ENCODE peak calls at places on chromosome 19, in nine cellular contexts. E, F, N, C, R, D, X, K and G are unnamed samples.

GRCh38 chr19:52991484-52991883 is 22.2 kb upstream of the ERVV-1 start:
- DNase-seq in E (peak), D (peak), R (no peak), F (no peak), K (no peak), C (no peak), N (no peak), X (peak), G (no peak)

GRCh38 chr19:16970821-16971220 is 55.8 kb downstream of the CPAMD8 start:
- DNase-seq in X (no peak), D (no peak), E (no peak), C (no peak), F (no peak), R (no peak), N (no peak), K (no peak), G (no peak)

GRCh38 chr19:52217576-52217975 is 27.7 kb downstream of the PPP2R1A start:
- DNase-seq in D (no peak), F (no peak), C (no peak), N (no peak), R (no peak), E (no peak), X (no peak), K (no peak), G (no peak)

GRCh38 chr19:10718205-10719196 is 622 bp downstream of the DNM2 start:
- DNase-seq in F (peak), K (no peak), X (no peak), N (peak), E (peak), C (peak), R (no peak), D (peak), G (no peak)

GRCh38 chr19:18712981-18713380 is 29.5 kb downstream of the CRTC1 start:
- DNase-seq in R (no peak), K (no peak), E (no peak), D (peak), N (peak), C (no peak), X (no peak), F (no peak), G (no peak)

GRCh38 chr19:49126575-49126974 is 7.2 kb downstream of the PPFIA3 start:
- DNase-seq in N (no peak), E (no peak), X (no peak), K (no peak), C (no peak), D (no peak), R (no peak), F (no peak), G (no peak)

GRCh38 chr19:7242601-7243258 is 51.5 kb downstream of the INSR start:
- DNase-seq in X (peak), E (peak), F (no peak), N (no peak), D (peak), R (peak), C (no peak), K (no peak), G (no peak)

GRCh38 chr19:15398501-15399233 is 19.1 kb upstream of the AKAP8 start:
- DNase-seq in K (no peak), D (no peak), E (no peak), C (no peak), R (no peak), X (no peak), F (no peak), N (no peak), G (no peak)

GRCh38 chr19:55206664-55207500 is 2.4 kb downstream of the PTPRH start:
- DNase-seq in F (no peak), R (peak), E (peak), C (peak), D (peak), X (peak), N (peak), K (no peak), G (peak)

GRCh38 chr19:10961073-10961762 is 388 bp downstream of the SMARCA4 start:
- DNase-seq in K (no peak), E (peak), D (peak), R (no peak), N (peak), C (no peak), F (no peak), X (no peak), G (no peak)

GRCh38 chr19:21586341-21587116 is 81.1 kb downstream of the ZNF429 start:
- DNase-seq in C (peak), R (no peak), E (no peak), N (peak), K (no peak), F (peak), X (no peak), D (no peak), G (no peak)

GRCh38 chr19:48341515-48342413 is 16.4 kb downstream of the EMP3 start:
- DNase-seq in R (no peak), E (no peak), D (no peak), X (no peak), C (no peak), N (no peak), K (no peak), F (no peak), G (no peak)

GRCh38 chr19:42850981-42851717 is 28.4 kb downstream of the PSG1 start:
- DNase-seq in R (peak), C (no peak), X (peak), N (no peak), D (peak), E (peak), K (no peak), F (no peak), G (no peak)

GRCh38 chr19:42325896-42326771 is 699 bp downstream of the MEGF8 start:
- DNase-seq in X (no peak), D (peak), F (no peak), C (no peak), R (no peak), E (no peak), N (peak), K (no peak), G (no peak)

GRCh38 chr19:18731562-18732008 is 48.1 kb downstream of the CRTC1 start:
- DNase-seq in C (no peak), N (no peak), E (no peak), D (no peak), F (no peak), X (no peak), K (no peak), R (no peak), G (no peak)

GRCh38 chr19:11530432-11530831 is 1.5 kb upstream of the ECSIT start:
- DNase-seq in X (no peak), N (peak), R (peak), K (no peak), F (no peak), C (no peak), E (peak), D (peak), G (no peak)

GRCh38 chr19:19154768-19155494 is 15.1 kb downstream of the MEF2B start:
- DNase-seq in C (no peak), N (no peak), K (no peak), D (no peak), R (no peak), E (no peak), F (no peak), X (no peak), G (no peak)

GRCh38 chr19:53272044-53272443 is 4.5 kb upstream of the VN1R4 start:
- DNase-seq in D (no peak), N (no peak), C (no peak), K (no peak), X (no peak), F (no peak), E (no peak), R (no peak), G (no peak)

GRCh38 chr19:2702170-2703076 is at the start of gene GNG7:
- DNase-seq in N (peak), R (peak), E (peak), X (no peak), K (peak), D (peak), C (peak), F (peak), G (peak)

GRCh38 chr19:46429999-46430398 is 1.3 kb upstream of the PNMA8C start:
- DNase-seq in D (no peak), C (no peak), K (no peak), N (no peak), F (no peak), R (no peak), X (no peak), E (no peak), G (no peak)

GRCh38 chr19:46428278-46429141 is at the start of gene PNMA8C:
- DNase-seq in C (peak), K (no peak), E (peak), R (no peak), D (peak), X (no peak), N (peak), F (peak), G (no peak)

GRCh38 chr19:46427518-46427917 is 1.2 kb downstream of the PNMA8C start:
- DNase-seq in K (no peak), N (no peak), F (no peak), X (no peak), C (no peak), E (no peak), D (no peak), R (no peak), G (no peak)

GRCh38 chr19:46435009-46435408 is 6.3 kb upstream of the PNMA8C start:
- DNase-seq in X (no peak), F (no peak), N (no peak), R (no peak), E (no peak), C (no peak), K (no peak), D (no peak), G (no peak)

DNA sequence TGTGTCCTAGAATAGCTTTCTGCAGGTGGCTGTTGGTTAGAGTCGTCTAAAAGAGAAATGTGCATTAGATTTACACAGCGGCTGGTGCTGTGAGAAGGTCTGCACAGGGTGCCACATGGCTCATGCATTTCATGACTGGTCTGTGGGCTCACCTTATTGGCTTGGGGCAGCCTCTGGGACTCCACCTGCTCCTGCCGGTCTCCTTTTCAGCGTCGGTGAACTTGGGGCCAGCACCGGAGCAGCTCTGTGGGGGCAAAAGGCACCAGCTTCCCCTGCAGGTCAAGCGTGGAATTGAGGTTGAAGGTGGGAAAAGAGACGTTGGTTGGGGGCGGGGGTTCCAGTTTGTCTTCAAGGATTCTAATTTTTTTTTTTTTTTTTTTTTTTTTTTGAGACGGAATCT is 3.1 kb upstream of the PNMA8C start:
- DNase-seq in D (no peak), F (no peak), C (no peak), N (peak), E (no peak), R (no peak), X (no peak), K (no peak), G (no peak)
- TF ChIP-seq CTCF in D (no peak), F (no peak), C (peak), N (peak), E (peak), R (no peak), X (no peak), K (no peak), G (no peak)

DNA sequence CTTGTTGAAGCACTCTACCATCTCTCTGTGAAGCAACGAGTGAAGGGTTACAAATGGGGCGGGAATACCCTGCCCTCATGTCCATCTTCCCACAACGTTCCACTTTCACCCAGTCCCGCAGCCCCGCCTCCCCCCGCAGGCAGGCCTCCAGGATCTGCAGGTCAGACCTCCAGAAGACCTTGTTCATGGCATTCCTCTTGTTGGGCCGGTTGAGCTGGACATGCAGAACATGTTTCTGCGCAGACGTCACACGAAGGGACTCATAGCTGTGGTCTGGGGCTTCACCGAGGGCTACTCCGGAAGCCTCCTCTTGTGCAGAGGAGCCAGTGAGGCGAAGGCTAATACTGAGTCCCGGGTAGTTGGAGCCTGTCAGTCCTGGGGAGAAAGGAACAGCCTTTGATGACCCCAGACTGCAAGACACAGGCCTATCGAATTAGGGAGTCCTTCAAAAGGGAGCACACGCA is 420 bp downstream of the ECH1 start:
- DNase-seq in N (peak), X (peak), R (peak), D (peak), K (no peak), E (peak), F (no peak), C (no peak), G (peak)
- TF ChIP-seq CTCF in N (no peak), X (no peak), R (no peak), D (no peak), K (no peak), E (no peak), F (no peak), C (no peak), G (no peak)

DNA sequence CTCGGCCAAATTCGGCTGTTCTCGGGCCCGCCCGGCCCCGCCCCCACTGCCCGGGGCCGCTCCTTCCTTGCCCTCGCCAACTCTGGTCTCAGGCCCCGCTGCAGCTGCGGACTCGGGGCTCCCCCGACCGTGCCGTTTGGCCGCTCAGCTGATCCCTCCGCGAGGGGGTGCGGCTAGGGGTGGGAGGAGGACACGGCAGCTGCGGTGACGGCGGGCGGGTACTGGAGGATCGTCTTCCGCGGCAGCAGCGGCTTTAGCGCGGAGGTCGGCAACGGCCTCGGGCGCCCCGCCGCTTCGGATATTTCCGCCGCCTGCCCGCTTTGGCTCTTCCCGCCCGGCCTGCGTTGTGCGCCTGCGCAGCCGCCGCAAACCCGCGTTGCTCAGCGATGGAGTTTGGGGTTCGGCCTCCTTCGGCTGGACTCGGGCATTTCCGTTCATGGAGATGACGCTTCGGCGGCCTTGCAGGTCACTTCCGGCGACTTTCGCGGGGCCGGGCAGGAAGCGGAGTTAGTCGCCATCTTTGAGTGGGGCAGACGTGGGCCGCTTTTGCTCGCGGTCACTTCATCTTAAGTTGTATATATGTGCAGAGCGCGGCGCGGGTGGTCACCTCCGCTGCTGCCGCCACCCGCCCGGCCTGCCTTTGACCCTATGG is 338 bp upstream of the UBE2M start:
- DNase-seq in D (peak), C (peak), E (peak), X (peak), K (no peak), F (peak), N (peak), R (peak), G (peak)
- TF ChIP-seq CTCF in D (no peak), C (no peak), E (no peak), X (no peak), K (no peak), F (no peak), N (no peak), R (no peak), G (no peak)

GRCh38 chr19:33997690-33998089 is 174.6 kb upstream of the LSM14A start:
- DNase-seq in N (no peak), F (no peak), K (no peak), D (peak), R (no peak), C (no peak), X (no peak), E (no peak), G (no peak)
- TF ChIP-seq CTCF in N (peak), F (no peak), K (peak), D (no peak), R (no peak), C (peak), X (peak), E (peak), G (no peak)

GRCh38 chr19:6034512-6034911 is 56.6 kb upstream of the RANBP3 start:
- DNase-seq in C (no peak), K (no peak), E (no peak), N (no peak), F (no peak), X (no peak), D (no peak), R (no peak), G (no peak)
- TF ChIP-seq CTCF in C (no peak), K (no peak), E (no peak), N (no peak), F (no peak), X (no peak), D (no peak), R (no peak), G (no peak)

DNA sequence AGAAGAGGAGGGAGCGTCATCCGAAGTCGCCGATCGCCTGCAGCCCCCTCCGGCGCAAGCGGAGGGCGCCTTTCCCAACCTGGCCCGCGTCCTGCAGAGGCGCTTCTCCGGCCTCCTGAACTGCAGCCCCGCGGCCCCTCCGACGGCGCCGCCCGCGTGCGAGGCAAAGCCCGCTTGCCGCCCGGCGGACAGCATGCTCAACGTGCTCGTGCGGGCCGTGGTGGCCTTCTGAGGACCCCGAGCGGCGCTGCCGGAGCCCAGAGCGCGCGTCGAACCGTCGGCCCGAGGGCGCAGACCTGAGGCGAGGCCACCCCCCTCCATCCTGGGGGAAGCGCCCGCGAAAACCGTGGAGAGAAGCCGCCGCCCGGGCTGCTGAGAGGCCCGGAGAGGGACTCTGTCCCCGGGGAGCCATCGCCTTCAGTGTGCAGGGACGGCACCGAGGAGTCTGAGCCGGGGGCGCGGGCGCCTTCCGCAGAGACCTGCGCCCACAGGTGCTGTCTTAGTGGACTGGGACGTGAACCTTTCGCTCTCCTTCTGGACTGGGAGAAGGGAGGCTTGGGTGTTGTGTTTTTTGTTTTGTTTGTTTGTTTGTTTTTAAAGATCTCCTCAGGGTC is 3.5 kb downstream of the IER2 start:
- DNase-seq in X (no peak), R (no peak), N (peak), K (no peak), C (peak), D (peak), F (no peak), E (peak), G (no peak)
- TF ChIP-seq CTCF in X (peak), R (no peak), N (peak), K (no peak), C (no peak), D (no peak), F (peak), E (peak), G (no peak)